ENCODE peak calls at places on chromosomes 5 and 9, in ten cellular contexts. O is T-helper 9 cell, N is left ventricle myocardium superior, A is GM20000, R is DND-41, L is fibroblast of mammary gland, J is psoas muscle, H is COR-L47, E is HTR-8/SVneo, F is HFFc6. W is an unnamed sample.

GRCh38 chr5:95221234-95221633 is 63.7 kb downstream of the MCTP1 start:
- DNase-seq in O (no peak), N (no peak), A (no peak), R (no peak), L (no peak), J (no peak), H (no peak), E (no peak), F (no peak), W (no peak)

GRCh38 chr5:149423287-149424268 is 44.5 kb upstream of the IL17B start:
- DNase-seq in O (no peak), N (peak; percentile 73), A (no peak), R (no peak), L (no peak), J (no peak), H (no peak), E (no peak), F (no peak), W (no peak)

GRCh38 chr5:109721741-109722140 is 32.0 kb downstream of the MAN2A1 start:
- DNase-seq in O (no peak), N (no peak), A (no peak), R (no peak), L (no peak), J (no peak), H (no peak), E (no peak), F (no peak), W (no peak)

GRCh38 chr5:36305571-36306326 is 4.0 kb upstream of the RANBP3L start:
- DNase-seq in O (no peak), N (peak; percentile 58), A (peak; percentile 27), R (peak; percentile 34), L (peak; percentile 75), J (peak; percentile 27), H (peak; percentile 42), E (peak; percentile 51), F (no peak), W (peak; percentile 61)

GRCh38 chr9:114691046-114691955 is 9.3 kb upstream of the TEX48 start:
- DNase-seq in O (peak; percentile 32), N (no peak), A (no peak), R (peak; percentile 50), L (peak; percentile 90), J (no peak), H (no peak), E (peak; percentile 62), F (peak; percentile 87), W (peak; percentile 96)

GRCh38 chr9:94631599-94631998 is 7.7 kb downstream of the FBP1 start:
- DNase-seq in O (no peak), N (no peak), A (no peak), R (no peak), L (no peak), J (no peak), H (no peak), E (no peak), F (no peak), W (no peak)

GRCh38 chr5:74310386-74310785 is 330.1 kb downstream of the ENC1 start:
- DNase-seq in O (no peak), N (no peak), A (no peak), R (no peak), L (peak; percentile 49), J (no peak), H (no peak), E (no peak), F (peak; percentile 37), W (no peak)

GRCh38 chr9:3954950-3955670 is 344.8 kb downstream of the GLIS3 start:
- DNase-seq in O (no peak), N (no peak), A (no peak), R (no peak), L (peak; percentile 63), J (no peak), H (no peak), E (no peak), F (no peak), W (peak; percentile 64)

GRCh38 chr5:173573126-173573960 is 43.1 kb downstream of the BOD1 start:
- DNase-seq in O (peak; percentile 55), N (peak; percentile 88), A (peak; percentile 78), R (peak; percentile 66), L (peak; percentile 47), J (peak; percentile 73), H (peak; percentile 42), E (peak; percentile 82), F (peak; percentile 57), W (peak; percentile 63)

GRCh38 chr9:33942471-33943083 is 106.1 kb downstream of the UBAP2 start:
- DNase-seq in O (no peak), N (no peak), A (no peak), R (no peak), L (peak; percentile 77), J (no peak), H (no peak), E (peak; percentile 22), F (peak; percentile 79), W (peak; percentile 79)

GRCh38 chr9:69223605-69224004 is 49.5 kb downstream of the TJP2 start:
- DNase-seq in O (no peak), N (no peak), A (peak; percentile 52), R (peak; percentile 4), L (peak; percentile 57), J (no peak), H (peak; percentile 39), E (peak; percentile 74), F (peak; percentile 78), W (peak; percentile 61)

GRCh38 chr9:95177617-95178016 is 139.9 kb downstream of the FANCC start:
- DNase-seq in O (no peak), N (no peak), A (no peak), R (no peak), L (no peak), J (no peak), H (no peak), E (no peak), F (no peak), W (no peak)

GRCh38 chr5:122844136-122844915 is 1.1 kb upstream of the SNX24 start:
- DNase-seq in O (no peak), N (no peak), A (peak; percentile 29), R (no peak), L (no peak), J (no peak), H (no peak), E (no peak), F (no peak), W (peak; percentile 8)

GRCh38 chr9:134189167-134189474 is 24.8 kb upstream of the RNU6ATAC start:
- DNase-seq in O (no peak), N (peak; percentile 27), A (no peak), R (no peak), L (no peak), J (peak; percentile 10), H (no peak), E (no peak), F (no peak), W (no peak)

GRCh38 chr5:134508521-134509195 is 16.8 kb upstream of the JADE2 start:
- DNase-seq in O (no peak), N (no peak), A (no peak), R (no peak), L (no peak), J (no peak), H (no peak), E (no peak), F (no peak), W (no peak)